ENCODE peak calls at places on chromosome 1, in seven cellular contexts. T, O, P, H, S, W and V are unnamed samples.

GRCh38 chr1:48688102-48688760 is 88.5 kb downstream of the BEND5 start:
- DNase-seq in T (no peak), O (no peak), P (no peak), H (no peak), S (no peak), W (no peak), V (no peak)

GRCh38 chr1:160070243-160071163 is 543 bp upstream of the KCNJ10 start:
- DNase-seq in T (peak), O (peak), P (peak), H (peak), S (peak), W (peak), V (no peak)

GRCh38 chr1:225827076-225827475 is 17.2 kb downstream of the EPHX1 start:
- DNase-seq in T (no peak), O (no peak), P (no peak), H (no peak), S (no peak), W (no peak), V (no peak)

GRCh38 chr1:173193639-173194038 is 13.5 kb downstream of the TNFSF4 start:
- DNase-seq in T (no peak), O (no peak), P (no peak), H (no peak), S (no peak), W (no peak), V (no peak)

GRCh38 chr1:93681549-93682412 is at the start of gene BCAR3:
- DNase-seq in T (peak), O (peak), P (peak), H (peak), S (peak), W (peak), V (no peak)

GRCh38 chr1:200342511-200343400 is 67.1 kb downstream of the ZNF281 start:
- DNase-seq in T (no peak), O (no peak), P (no peak), H (no peak), S (no peak), W (no peak), V (no peak)

GRCh38 chr1:85656256-85656655 is 52.0 kb downstream of the ZNHIT6 start:
- DNase-seq in T (no peak), O (no peak), P (no peak), H (no peak), S (no peak), W (no peak), V (no peak)

GRCh38 chr1:33347650-33347992 is 26.7 kb upstream of the A3GALT2 start:
- DNase-seq in T (peak), O (no peak), P (no peak), H (no peak), S (no peak), W (no peak), V (no peak)

GRCh38 chr1:179376223-179376622 is 10.5 kb downstream of the AXDND1 start:
- DNase-seq in T (no peak), O (no peak), P (no peak), H (no peak), S (no peak), W (no peak), V (no peak)

DNA sequence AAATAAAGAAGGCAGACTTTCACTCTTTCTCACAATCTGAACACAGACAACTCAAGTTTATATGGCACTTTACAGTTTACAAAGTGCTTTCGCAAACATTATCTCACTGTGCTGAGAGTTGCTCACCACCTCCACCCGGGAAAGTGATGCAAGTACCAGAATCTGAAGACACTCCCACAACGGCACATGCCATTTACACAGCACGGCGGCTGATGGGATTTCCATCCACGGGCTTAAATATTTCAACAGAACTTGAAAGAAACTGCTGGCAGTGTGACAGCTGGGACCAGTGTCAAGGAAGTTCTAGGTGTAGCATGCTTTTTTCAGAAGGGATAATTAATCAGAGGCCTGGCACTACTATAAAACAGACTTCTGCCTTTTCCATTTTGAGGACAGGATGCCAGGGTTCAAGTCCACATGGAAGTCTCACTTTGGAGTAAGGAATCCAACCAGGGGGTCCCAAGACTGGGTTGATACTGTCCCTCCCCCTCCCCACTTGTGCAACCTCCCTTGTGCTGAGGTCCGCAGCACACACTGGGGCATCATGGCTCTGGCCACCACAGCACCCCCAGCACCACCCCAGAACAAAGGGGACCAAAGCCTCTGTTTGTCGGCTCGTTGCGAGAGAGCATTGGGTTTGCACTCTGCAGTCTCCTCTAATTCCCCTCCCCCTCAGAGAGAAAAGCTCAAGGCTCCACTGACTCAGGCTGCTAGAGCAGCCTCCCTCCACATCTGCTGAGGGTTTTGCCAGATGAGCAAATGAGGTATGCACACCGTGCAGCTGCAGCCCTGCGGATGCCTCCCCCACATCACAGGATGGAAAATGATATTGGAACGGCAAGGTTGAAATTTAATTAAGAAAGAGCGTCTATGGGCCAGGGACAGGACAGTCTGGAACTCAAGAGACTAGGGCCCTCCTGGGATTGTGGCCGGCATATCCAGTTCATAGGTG is 154.9 kb downstream of the TGFBR3 start:
- DNase-seq in T (peak), O (peak), P (peak), H (no peak), S (peak), W (no peak), V (no peak)
- TF ChIP-seq POLR2AphosphoS5 in T (no peak), O (peak), P (no peak), H (no peak), S (peak), W (peak), V (no peak)

DNA sequence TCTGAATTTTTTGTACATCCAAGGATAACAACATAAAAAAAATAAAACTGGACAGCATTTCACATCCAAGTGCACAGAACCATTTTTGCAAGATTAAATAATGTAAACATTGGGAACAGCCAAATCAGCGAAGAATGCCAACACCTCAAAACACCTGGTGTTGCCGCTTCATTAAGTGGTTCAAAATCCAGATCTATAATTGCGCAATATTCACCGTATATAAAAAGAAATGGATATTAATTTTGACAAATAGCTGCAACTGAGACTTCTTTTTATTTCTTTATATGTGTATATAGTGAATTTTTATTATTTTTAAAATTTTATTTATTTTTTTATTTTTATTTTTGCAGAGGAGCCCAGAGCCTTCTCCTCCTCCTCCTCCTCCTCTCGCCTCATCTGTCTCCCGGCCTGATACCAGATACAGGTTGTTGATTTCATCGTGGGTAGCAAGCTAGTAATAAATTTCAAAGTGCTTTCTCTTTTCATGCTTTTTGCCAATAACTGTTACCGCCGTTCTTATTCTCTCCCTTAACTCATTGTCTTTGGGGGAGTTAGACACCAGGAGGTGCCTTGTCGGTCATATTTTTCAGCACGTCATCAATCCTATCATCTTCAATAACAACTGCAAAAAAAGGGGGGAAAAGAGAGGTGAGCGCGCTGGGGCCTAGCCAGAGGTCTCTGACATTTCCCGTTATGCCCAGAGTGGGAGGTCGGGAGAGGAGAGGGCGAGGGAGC is 2.7 kb downstream of the CAMK2N1 start:
- DNase-seq in T (no peak), O (no peak), P (no peak), H (no peak), S (no peak), W (no peak), V (no peak)
- TF ChIP-seq POLR2A in T (no peak), O (no peak), P (no peak), H (no peak), S (no peak), W (no peak), V (no peak)

GRCh38 chr1:39788758-39789570 is at the start of gene BMP8B:
- DNase-seq in T (peak), O (peak), P (peak), H (peak), S (peak), W (peak), V (no peak)
- TF ChIP-seq POLR2AphosphoS5 in T (peak), O (no peak), P (no peak), H (no peak), S (no peak), W (peak), V (no peak)

DNA sequence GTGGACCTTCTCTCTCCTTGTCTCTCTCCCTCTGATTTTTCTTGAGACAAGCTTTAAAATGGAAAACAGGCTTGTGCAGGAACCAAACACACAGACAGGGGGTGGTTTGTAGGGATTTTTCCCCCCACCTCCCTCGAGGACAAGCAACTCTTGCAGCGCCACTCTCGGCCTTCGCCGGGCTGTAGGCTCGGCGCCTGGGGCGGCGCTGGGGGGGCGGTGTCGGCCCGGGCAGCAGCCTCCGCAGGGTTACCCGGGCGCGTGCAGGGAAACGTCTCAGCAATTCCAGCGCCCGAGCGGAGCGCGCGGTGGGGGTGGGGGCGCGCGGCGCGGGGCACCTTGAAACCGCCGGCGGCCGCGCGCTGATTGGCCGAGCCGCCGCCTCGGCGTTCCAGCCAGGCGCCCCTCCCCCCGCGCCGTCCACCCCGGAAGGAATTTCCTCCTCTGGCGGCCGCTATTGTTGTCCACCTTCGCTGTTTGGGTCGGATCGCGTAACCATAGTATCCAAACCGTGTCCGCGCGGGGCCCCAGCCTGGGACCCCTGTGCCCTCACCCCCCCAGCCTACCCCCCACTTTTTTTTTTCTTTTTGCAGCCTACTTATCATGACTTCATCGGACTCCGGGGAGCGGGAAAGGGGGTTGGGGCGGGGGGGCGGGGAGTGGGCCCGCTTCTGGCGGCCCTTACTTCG is 59.8 kb upstream of the ACOT11 start:
- DNase-seq in T (peak), O (peak), P (peak), H (peak), S (peak), W (peak), V (no peak)
- TF ChIP-seq POLR2A in T (no peak), O (peak), P (no peak), H (no peak), S (no peak), W (no peak), V (no peak)